ENCODE peak calls at places on chromosome 13, in seven cellular contexts. U, B, A, Y, H, Z and M are unnamed samples.

GRCh38 chr13:77184455-77184854 is 142.4 kb downstream of the MYCBP2 start:
- DNase-seq in U (no peak), B (no peak), A (no peak), Y (no peak), H (no peak), Z (no peak), M (no peak)

GRCh38 chr13:93318538-93318937 is 91.9 kb downstream of the GPC6 start:
- DNase-seq in U (no peak), B (no peak), A (no peak), Y (no peak), H (no peak), Z (no peak), M (no peak)

GRCh38 chr13:106329941-106330340 is 205.5 kb downstream of the EFNB2 start:
- DNase-seq in U (no peak), B (no peak), A (no peak), Y (no peak), H (no peak), Z (no peak), M (no peak)

GRCh38 chr13:102838982-102839381 is 6.8 kb upstream of the ERCC5 start:
- DNase-seq in U (no peak), B (no peak), A (no peak), Y (no peak), H (no peak), Z (no peak), M (no peak)

GRCh38 chr13:106795847-106796246 is 227.9 kb upstream of the ARGLU1 start:
- DNase-seq in U (no peak), B (no peak), A (no peak), Y (no peak), H (no peak), Z (no peak), M (no peak)

GRCh38 chr13:73421310-73421912 is 362.6 kb downstream of the KLF5 start:
- DNase-seq in U (no peak), B (no peak), A (peak), Y (no peak), H (no peak), Z (no peak), M (no peak)

GRCh38 chr13:113862766-113863510 is 938 bp downstream of the GAS6 start:
- DNase-seq in U (no peak), B (no peak), A (no peak), Y (no peak), H (no peak), Z (no peak), M (no peak)

GRCh38 chr13:104854698-104855097 is 1680.8 kb downstream of the EFNB2 start:
- DNase-seq in U (no peak), B (no peak), A (no peak), Y (no peak), H (no peak), Z (no peak), M (no peak)

GRCh38 chr13:44396963-44397580 is 23.4 kb downstream of the SERP2 start:
- DNase-seq in U (no peak), B (no peak), A (no peak), Y (no peak), H (no peak), Z (peak), M (no peak)

GRCh38 chr13:46487748-46488147 is 65.2 kb upstream of the LRCH1 start:
- DNase-seq in U (no peak), B (no peak), A (no peak), Y (no peak), H (no peak), Z (no peak), M (no peak)

GRCh38 chr13:89688908-89689307 is 1658.6 kb upstream of the MIR17HG start:
- DNase-seq in U (no peak), B (no peak), A (no peak), Y (no peak), H (no peak), Z (no peak), M (peak)

GRCh38 chr13:80840313-80840976 is 499.5 kb upstream of the SPRY2 start:
- DNase-seq in U (no peak), B (no peak), A (no peak), Y (no peak), H (no peak), Z (peak), M (no peak)
- H3K27ac ChIP-seq in U (no peak), B (no peak), A (no peak), Y (no peak), H (no peak), Z (no peak), M (no peak)

GRCh38 chr13:52695856-52696255 is 43.2 kb downstream of the SUGT1 start:
- DNase-seq in U (no peak), B (no peak), A (no peak), Y (no peak), H (no peak), Z (no peak), M (no peak)
- H3K27ac ChIP-seq in U (no peak), B (no peak), A (no peak), Y (no peak), H (no peak), Z (no peak), M (no peak)

GRCh38 chr13:51549050-51549449 is 35.2 kb upstream of the WDFY2 start:
- DNase-seq in U (no peak), B (no peak), A (no peak), Y (no peak), H (no peak), Z (no peak), M (no peak)
- H3K27ac ChIP-seq in U (no peak), B (no peak), A (no peak), Y (no peak), H (no peak), Z (no peak), M (no peak)

GRCh38 chr13:78621086-78621485 is 17.7 kb upstream of the POU4F1 start:
- DNase-seq in U (no peak), B (no peak), A (no peak), Y (no peak), H (no peak), Z (no peak), M (no peak)

GRCh38 chr13:78631077-78631476 is 27.7 kb upstream of the POU4F1 start:
- DNase-seq in U (no peak), B (no peak), A (no peak), Y (no peak), H (no peak), Z (no peak), M (no peak)

GRCh38 chr13:78630509-78630908 is 27.2 kb upstream of the POU4F1 start:
- DNase-seq in U (no peak), B (no peak), A (no peak), Y (no peak), H (no peak), Z (no peak), M (no peak)

GRCh38 chr13:78623132-78623531 is 19.8 kb upstream of the POU4F1 start:
- DNase-seq in U (no peak), B (no peak), A (no peak), Y (no peak), H (no peak), Z (no peak), M (no peak)

GRCh38 chr13:78625384-78625783 is 22.0 kb upstream of the POU4F1 start:
- DNase-seq in U (no peak), B (no peak), A (no peak), Y (no peak), H (no peak), Z (no peak), M (no peak)
- H3K27ac ChIP-seq in U (no peak), B (no peak), A (no peak), Y (no peak), H (no peak), Z (no peak), M (no peak)

GRCh38 chr13:110448677-110449076 is 112.8 kb downstream of the RAB20 start:
- DNase-seq in U (no peak), B (no peak), A (no peak), Y (no peak), H (no peak), Z (no peak), M (no peak)
- H3K27ac ChIP-seq in U (no peak), B (no peak), A (no peak), Y (no peak), H (no peak), Z (no peak), M (no peak)

GRCh38 chr13:48188640-48189039 is 44.4 kb upstream of the ITM2B start:
- DNase-seq in U (no peak), B (no peak), A (no peak), Y (no peak), H (no peak), Z (no peak), M (no peak)
- H3K27ac ChIP-seq in U (no peak), B (no peak), A (no peak), Y (peak), H (no peak), Z (no peak), M (no peak)

GRCh38 chr13:48818495-48818961 is 157.2 kb upstream of the FNDC3A start:
- DNase-seq in U (no peak), B (no peak), A (no peak), Y (no peak), H (no peak), Z (no peak), M (no peak)
- H3K27ac ChIP-seq in U (no peak), B (no peak), A (no peak), Y (no peak), H (no peak), Z (peak), M (no peak)

GRCh38 chr13:23631676-23632622 is 61.7 kb downstream of the TNFRSF19 start:
- DNase-seq in U (no peak), B (no peak), A (no peak), Y (no peak), H (no peak), Z (no peak), M (no peak)
- H3K27ac ChIP-seq in U (no peak), B (no peak), A (no peak), Y (no peak), H (no peak), Z (no peak), M (no peak)

GRCh38 chr13:67134322-67135129 is 95.6 kb downstream of the PCDH9 start:
- DNase-seq in U (no peak), B (no peak), A (no peak), Y (no peak), H (no peak), Z (no peak), M (no peak)
- H3K27ac ChIP-seq in U (no peak), B (no peak), A (no peak), Y (no peak), H (no peak), Z (no peak), M (peak)